ENCODE peak calls at places on chromosomes 16 and 17, in eight cellular contexts. Y is PC-9, T is IMR-90, Q is H9, H is lower leg skin, X is HFF-Myc, I is astrocyte of the spinal cord, C is AG10803. N is an unnamed sample.

GRCh38 chr17:53900951-53901350 is 78.2 kb downstream of the KIF2B start:
- DNase-seq in T (no peak), Q (no peak), I (no peak), H (no peak), X (no peak), C (no peak), Y (no peak), N (no peak)

GRCh38 chr16:4362476-4363250 is 9.0 kb upstream of the VASN start:
- DNase-seq in Q (no peak), C (no peak), T (no peak), X (no peak), Y (no peak), I (no peak), H (no peak), N (no peak)

GRCh38 chr16:17101646-17102045 is 369.1 kb downstream of the XYLT1 start:
- DNase-seq in C (no peak), Y (no peak), I (no peak), Q (peak), X (no peak), H (no peak), T (peak), N (peak)

GRCh38 chr16:31243734-31244670 is 15.8 kb upstream of the ITGAM start:
- DNase-seq in I (no peak), H (no peak), T (no peak), X (no peak), C (no peak), Q (no peak), Y (no peak), N (no peak)

GRCh38 chr16:68069511-68070248 is 15.5 kb upstream of the NFATC3 start:
- DNase-seq in H (peak), I (no peak), Y (no peak), T (no peak), C (no peak), Q (no peak), X (no peak), N (no peak)

GRCh38 chr16:68091604-68092261 is 6.6 kb downstream of the NFATC3 start:
- DNase-seq in H (no peak), Q (no peak), I (peak), T (peak), X (peak), Y (no peak), C (peak), N (no peak)

GRCh38 chr17:3770471-3770870 is 30.5 kb downstream of the ITGAE start:
- DNase-seq in T (no peak), Y (no peak), H (no peak), Q (no peak), C (no peak), X (no peak), I (no peak), N (no peak)

GRCh38 chr16:78478267-78478821 is 378.9 kb downstream of the WWOX start:
- DNase-seq in Y (no peak), C (no peak), H (no peak), X (no peak), T (no peak), Q (peak), I (no peak), N (no peak)

GRCh38 chr16:57724541-57724940 is 11.0 kb upstream of the KATNB1 start:
- DNase-seq in H (no peak), C (no peak), I (no peak), Y (no peak), X (no peak), Q (no peak), T (no peak), N (no peak)

GRCh38 chr17:13594762-13595697 is 6.7 kb downstream of the HS3ST3A1 start:
- DNase-seq in I (peak), T (peak), C (peak), H (peak), X (peak), Y (no peak), Q (peak), N (peak)

GRCh38 chr16:88759245-88759975 is 25.6 kb downstream of the PIEZO1 start:
- DNase-seq in Q (peak), Y (no peak), X (no peak), I (peak), H (no peak), T (peak), C (no peak), N (no peak)

GRCh38 chr17:31310877-31311276 is 3.0 kb downstream of the EVI2B start:
- DNase-seq in H (no peak), X (no peak), Y (no peak), I (no peak), C (no peak), T (no peak), Q (no peak), N (no peak)

GRCh38 chr16:17107450-17107849 is 363.3 kb downstream of the XYLT1 start:
- DNase-seq in C (no peak), Q (no peak), T (no peak), H (peak), I (no peak), X (no peak), Y (no peak), N (no peak)

GRCh38 chr17:77526728-77527355 is 386.1 kb downstream of the SEC14L1 start:
- DNase-seq in T (no peak), C (no peak), X (no peak), Y (no peak), H (no peak), I (no peak), Q (peak), N (no peak)

GRCh38 chr17:40922239-40922638 is 15.2 kb downstream of the KRT23 start:
- DNase-seq in I (peak), Y (peak), H (peak), X (peak), C (peak), T (peak), Q (no peak), N (peak)

GRCh38 chr16:13307861-13308260 is 406.5 kb downstream of the SHISA9 start:
- DNase-seq in Y (no peak), H (no peak), X (no peak), T (no peak), C (peak), Q (no peak), I (no peak), N (no peak)

GRCh38 chr16:87959391-87959968 is 8.2 kb downstream of the BANP start:
- DNase-seq in Y (no peak), H (no peak), C (no peak), I (no peak), X (no peak), Q (no peak), T (no peak), N (no peak)

GRCh38 chr16:641326-642188 is at the start of gene MCRIP2:
- DNase-seq in X (no peak), T (peak), Q (peak), I (peak), H (peak), Y (peak), C (peak), N (peak)

GRCh38 chr17:9512323-9513168 is 63.1 kb downstream of the STX8 start:
- DNase-seq in I (peak), Y (no peak), H (no peak), C (peak), Q (no peak), X (no peak), T (peak), N (no peak)

GRCh38 chr17:75684924-75685323 is 17.8 kb downstream of the SAP30BP start:
- DNase-seq in C (peak), Q (no peak), H (no peak), Y (peak), T (no peak), I (peak), X (no peak), N (peak)

GRCh38 chr17:2025220-2025621 is at the start of gene RTN4RL1:
- DNase-seq in X (no peak), T (no peak), C (peak), Q (peak), H (peak), Y (peak), I (peak), N (peak)

GRCh38 chr16:62596101-62596500 is 559.9 kb upstream of the CDH8 start:
- DNase-seq in Y (no peak), Q (no peak), X (no peak), T (no peak), H (no peak), C (no peak), I (no peak), N (no peak)

GRCh38 chr17:73467651-73468050 is 155.8 kb upstream of the CDC42EP4 start:
- DNase-seq in T (no peak), H (no peak), I (no peak), C (no peak), Y (no peak), Q (no peak), X (no peak), N (no peak)

GRCh38 chr17:79023886-79024771 is at the start of gene C1QTNF1:
- DNase-seq in T (peak), I (no peak), H (peak), Q (peak), C (no peak), X (no peak), Y (no peak), N (peak)

GRCh38 chr17:75814021-75814395 is 29.4 kb downstream of the UNK start:
- DNase-seq in Q (no peak), X (no peak), C (no peak), H (no peak), I (no peak), Y (no peak), T (no peak), N (no peak)

GRCh38 chr17:61784510-61784909 is 78.8 kb downstream of the BRIP1 start:
- DNase-seq in T (no peak), I (no peak), Y (no peak), H (no peak), X (no peak), Q (no peak), C (no peak), N (no peak)

GRCh38 chr17:80035937-80036714 is at the start of gene CCDC40:
- DNase-seq in Q (peak), I (peak), T (peak), H (peak), C (peak), Y (peak), X (no peak), N (peak)

GRCh38 chr17:28792877-28793666 is 49.3 kb downstream of the TRAF4 start:
- DNase-seq in Q (no peak), Y (no peak), C (no peak), H (peak), X (no peak), I (no peak), T (peak), N (no peak)

GRCh38 chr17:47239663-47240374 is 13.8 kb upstream of the ITGB3 start:
- DNase-seq in T (peak), C (peak), X (peak), Q (no peak), I (peak), Y (peak), H (peak), N (peak)

GRCh38 chr16:2056077-2056476 is 8.3 kb downstream of the TSC2 start:
- DNase-seq in X (no peak), C (peak), I (no peak), T (no peak), H (no peak), Y (no peak), Q (no peak), N (no peak)

GRCh38 chr17:31320231-31320630 is 1.2 kb downstream of the EVI2A start:
- DNase-seq in H (no peak), T (no peak), Q (no peak), X (no peak), Y (no peak), C (no peak), I (no peak), N (no peak)

GRCh38 chr17:47225436-47225858 is 16.3 kb downstream of the MYL4 start:
- DNase-seq in X (peak), C (peak), Y (peak), Q (no peak), T (peak), H (peak), I (peak), N (peak)

DNA sequence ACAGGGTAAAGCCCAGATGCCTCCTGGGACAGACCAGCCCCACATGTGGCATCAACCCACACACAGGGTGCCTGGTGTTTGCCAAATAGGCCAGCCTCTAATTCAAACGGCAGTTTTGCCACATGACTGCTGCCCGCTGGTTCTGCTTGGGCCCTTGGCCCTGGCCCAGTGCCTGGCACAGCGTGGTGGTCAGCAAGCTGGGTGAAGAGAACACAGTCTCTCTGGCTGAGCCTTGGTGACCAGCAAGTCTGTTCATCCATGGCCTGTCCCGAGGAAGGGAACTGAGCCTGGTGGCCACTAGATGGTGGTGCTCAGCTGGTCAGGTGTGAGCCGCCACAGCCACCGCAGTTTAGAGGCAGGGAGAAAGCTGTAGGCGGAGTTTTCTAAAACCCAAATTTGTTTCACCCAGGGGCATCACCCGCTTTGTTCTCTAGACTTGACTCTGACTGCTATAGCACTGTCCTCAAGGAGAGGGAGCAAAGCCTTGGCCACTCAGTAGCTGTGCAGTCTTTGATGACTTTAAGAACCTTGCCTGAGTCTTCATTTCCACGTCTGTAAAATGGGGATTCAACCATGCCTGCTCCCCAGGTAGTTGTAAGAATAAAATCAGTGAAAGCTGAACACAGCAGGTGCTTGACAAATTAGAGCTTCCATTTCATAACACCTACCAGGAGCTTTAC is 4.7 kb upstream of the GFAP start:
- DNase-seq in X (peak), C (peak), Q (peak), H (peak), Y (peak), T (peak), I (peak), N (peak)
- TF ChIP-seq CTCF in X (peak), C (peak), Q (peak), H (peak), Y (peak), T (peak), I (peak), N (peak)

DNA sequence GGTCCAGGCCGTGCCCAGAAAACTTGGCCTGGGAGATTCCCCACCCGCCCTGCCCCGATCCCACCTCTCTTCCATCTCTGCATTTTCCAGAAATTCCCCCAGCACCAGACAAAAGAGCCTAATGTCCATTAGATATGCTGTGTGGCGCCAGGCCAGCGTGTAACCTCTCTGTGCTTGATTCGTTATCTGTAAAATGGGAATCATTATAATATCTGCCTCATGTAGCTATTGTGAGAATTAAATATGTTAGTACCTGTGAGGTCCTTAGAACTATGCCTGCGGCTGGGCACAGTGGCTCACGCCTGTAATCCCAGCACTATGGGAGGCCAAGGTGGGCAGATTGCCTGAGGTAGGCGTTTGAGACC is 33.6 kb upstream of the IL21R start:
- DNase-seq in X (no peak), C (no peak), I (no peak), Q (no peak), T (no peak), Y (no peak), H (no peak), N (no peak)
- TF ChIP-seq CTCF in X (no peak), C (no peak), I (no peak), Q (no peak), T (no peak), Y (no peak), H (no peak), N (no peak)

GRCh38 chr16:25256821-25257503 is 683 bp downstream of the ZKSCAN2 start:
- DNase-seq in H (no peak), I (peak), Q (peak), X (no peak), T (peak), C (peak), Y (no peak), N (peak)
- TF ChIP-seq CTCF in H (no peak), I (no peak), Q (peak), X (no peak), T (no peak), C (peak), Y (no peak), N (no peak)

GRCh38 chr17:50164697-50164988 is 1.2 kb upstream of the SGCA start:
- DNase-seq in Y (no peak), Q (no peak), I (no peak), H (no peak), X (no peak), T (no peak), C (no peak), N (no peak)
- TF ChIP-seq CTCF in Y (no peak), Q (no peak), I (no peak), H (no peak), X (no peak), T (no peak), C (no peak), N (no peak)

DNA sequence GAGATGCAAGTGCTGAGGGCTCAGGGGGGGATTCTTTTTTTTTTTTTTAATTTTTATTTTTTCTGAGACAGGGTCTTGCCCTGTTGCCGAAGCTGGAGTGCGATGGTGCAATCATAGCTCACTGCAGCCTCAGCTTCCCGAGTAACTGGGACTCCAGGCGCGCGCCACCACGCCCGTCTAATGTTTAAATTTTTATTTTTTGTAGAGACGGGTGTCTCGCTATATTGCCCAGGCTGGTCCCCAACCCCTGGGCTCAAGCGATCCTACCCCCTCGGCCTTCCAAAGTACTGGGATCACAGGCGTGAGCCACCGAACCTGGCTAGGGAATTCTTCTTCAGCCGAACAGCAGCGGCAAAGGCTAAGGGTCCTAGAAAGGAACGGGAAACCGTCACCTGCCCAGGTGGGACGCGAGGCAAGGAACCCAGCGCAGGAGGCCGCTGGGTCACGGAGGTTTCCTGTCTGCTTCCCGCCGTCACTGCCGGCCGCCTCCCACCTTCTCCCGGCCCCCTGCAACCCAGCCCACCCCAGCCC is 13.3 kb upstream of the OR1F1 start:
- DNase-seq in Y (no peak), C (no peak), X (no peak), H (no peak), T (no peak), I (no peak), Q (no peak), N (no peak)
- TF ChIP-seq CTCF in Y (peak), C (no peak), X (no peak), H (no peak), T (no peak), I (no peak), Q (no peak), N (no peak)

GRCh38 chr16:65343556-65343955 is 221.7 kb upstream of the CDH11 start:
- DNase-seq in H (no peak), X (no peak), Q (no peak), C (no peak), I (no peak), Y (no peak), T (no peak), N (no peak)

GRCh38 chr16:65339062-65339461 is 217.2 kb upstream of the CDH11 start:
- DNase-seq in Q (no peak), T (no peak), Y (no peak), X (no peak), C (no peak), I (no peak), H (no peak), N (no peak)

GRCh38 chr16:65342231-65342866 is 220.5 kb upstream of the CDH11 start:
- DNase-seq in X (no peak), C (no peak), I (no peak), T (no peak), H (no peak), Y (no peak), Q (no peak), N (no peak)
- TF ChIP-seq CTCF in X (no peak), C (no peak), I (peak), T (no peak), H (no peak), Y (no peak), Q (peak), N (no peak)

GRCh38 chr16:81388357-81388756 is 56.3 kb upstream of the CMIP start:
- DNase-seq in I (no peak), Y (no peak), H (no peak), X (no peak), C (no peak), T (no peak), Q (no peak), N (no peak)

GRCh38 chr16:81397058-81397878 is 47.3 kb upstream of the CMIP start:
- DNase-seq in Q (no peak), T (no peak), I (no peak), C (no peak), Y (no peak), H (peak), X (no peak), N (no peak)

GRCh38 chr16:81394416-81394815 is 50.2 kb upstream of the CMIP start:
- DNase-seq in T (no peak), C (no peak), I (no peak), Q (no peak), H (peak), X (no peak), Y (no peak), N (no peak)

GRCh38 chr16:81394966-81395655 is 49.5 kb upstream of the CMIP start:
- DNase-seq in C (no peak), Q (no peak), Y (no peak), H (peak), X (no peak), I (no peak), T (no peak), N (no peak)

DNA sequence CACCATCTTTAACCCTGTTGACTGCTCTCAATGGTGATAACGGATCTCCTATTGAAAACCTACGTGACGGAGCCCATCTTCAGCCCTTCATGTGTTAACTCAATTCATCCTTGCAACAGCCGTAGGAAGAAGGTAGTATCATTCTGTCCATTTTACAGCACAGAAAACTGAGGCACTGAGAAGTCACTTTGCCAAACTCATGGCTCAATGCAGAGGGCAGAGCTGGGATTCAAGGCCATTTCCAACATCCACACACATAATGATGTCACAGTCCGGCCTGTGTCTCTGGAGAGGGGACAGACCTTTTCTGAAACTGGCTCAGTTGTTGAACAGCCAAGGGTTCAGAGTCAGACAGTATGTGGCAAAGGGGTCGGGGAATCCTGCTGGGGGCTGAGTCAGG is 52.6 kb upstream of the CMIP start:
- DNase-seq in T (no peak), C (no peak), Q (no peak), H (peak), I (no peak), Y (no peak), X (no peak), N (no peak)
- TF ChIP-seq CTCF in T (no peak), C (no peak), Q (no peak), H (no peak), I (no peak), Y (no peak), X (no peak), N (no peak)

GRCh38 chr17:68352041-68352440 is 60.7 kb downstream of the ARSG start:
- DNase-seq in I (no peak), T (no peak), Y (no peak), X (no peak), H (no peak), C (peak), Q (no peak), N (no peak)

GRCh38 chr17:68353121-68353521 is 61.8 kb downstream of the ARSG start:
- DNase-seq in H (no peak), C (no peak), Y (peak), Q (no peak), X (no peak), T (no peak), I (no peak), N (no peak)

GRCh38 chr17:68355093-68355492 is 63.8 kb downstream of the ARSG start:
- DNase-seq in H (no peak), X (no peak), I (peak), Q (no peak), C (peak), Y (peak), T (peak), N (no peak)

GRCh38 chr17:68349157-68349556 is 57.9 kb downstream of the ARSG start:
- DNase-seq in X (no peak), T (no peak), H (no peak), I (no peak), Y (no peak), C (no peak), Q (no peak), N (no peak)

GRCh38 chr17:68351395-68351794 is 60.1 kb downstream of the ARSG start:
- DNase-seq in X (no peak), Q (no peak), I (no peak), H (no peak), T (no peak), C (no peak), Y (no peak), N (no peak)
- TF ChIP-seq CTCF in X (no peak), Q (no peak), I (no peak), H (no peak), T (no peak), C (peak), Y (no peak), N (no peak)

N was measured in Calu3.